ENCODE peak calls at places on chromosomes 11 and 22, in six cellular contexts. F, E, O, I, T and G are unnamed samples.

GRCh38 chr22:43047605-43048004 is 32.7 kb upstream of the PACSIN2 start:
- DNase-seq in F (no peak), E (no peak), O (no peak), I (no peak), T (no peak), G (no peak)

GRCh38 chr11:3164540-3165151 is 464 bp downstream of the OSBPL5 start:
- DNase-seq in F (no peak), E (no peak), O (no peak), I (no peak), T (no peak), G (no peak)

GRCh38 chr11:81707881-81708280 is 1025.8 kb downstream of the FAM181B start:
- DNase-seq in F (no peak), E (no peak), O (peak; percentile 17), I (no peak), T (no peak), G (no peak)

GRCh38 chr11:125990244-125990643 is 44.4 kb downstream of the VSIG10L2 start:
- DNase-seq in F (no peak), E (no peak), O (no peak), I (no peak), T (peak; percentile 75), G (no peak)

GRCh38 chr11:120184946-120185677 is 25.7 kb upstream of the OAF start:
- DNase-seq in F (no peak), E (no peak), O (no peak), I (no peak), T (no peak), G (no peak)

GRCh38 chr11:114762437-114762836 is 84.1 kb downstream of the NXPE2 start:
- DNase-seq in F (no peak), E (peak; percentile 51), O (peak; percentile 62), I (peak; percentile 25), T (peak; percentile 62), G (no peak)

GRCh38 chr22:42317691-42318547 is 47.5 kb upstream of the TCF20 start:
- DNase-seq in F (peak; percentile 87), E (no peak), O (peak; percentile 43), I (no peak), T (no peak), G (no peak)

GRCh38 chr11:64566042-64566914 is 24.7 kb upstream of the SLC22A12 start:
- DNase-seq in F (peak; percentile 80), E (no peak), O (peak; percentile 83), I (no peak), T (peak; percentile 81), G (no peak)

GRCh38 chr11:77401486-77402217 is 72.2 kb downstream of the PAK1 start:
- DNase-seq in F (peak; percentile 79), E (no peak), O (no peak), I (no peak), T (no peak), G (no peak)

GRCh38 chr22:17159504-17159951 is 451 bp upstream of the HDHD5 start:
- DNase-seq in F (peak; percentile 32), E (peak; percentile 32), O (no peak), I (peak; percentile 62), T (peak; percentile 56), G (peak; percentile 52)

GRCh38 chr22:25146311-25146710 is 53.3 kb upstream of the CRYBB3 start:
- DNase-seq in F (no peak), E (no peak), O (no peak), I (no peak), T (no peak), G (no peak)

GRCh38 chr22:43198936-43199335 is 12.0 kb upstream of the TTLL12 start:
- DNase-seq in F (no peak), E (no peak), O (no peak), I (no peak), T (no peak), G (no peak)

GRCh38 chr11:42524534-42525227 is 787.1 kb upstream of the API5 start:
- DNase-seq in F (peak; percentile 92), E (peak; percentile 43), O (peak; percentile 60), I (peak; percentile 67), T (peak; percentile 66), G (no peak)

GRCh38 chr11:126284829-126285228 is 1.9 kb downstream of the TIRAP start:
- DNase-seq in F (peak; percentile 91), E (peak; percentile 21), O (no peak), I (no peak), T (peak; percentile 94), G (peak; percentile 60)

GRCh38 chr11:134398079-134398444 is 14.0 kb downstream of the B3GAT1 start:
- DNase-seq in F (no peak), E (peak; percentile 10), O (no peak), I (peak; percentile 52), T (no peak), G (no peak)

GRCh38 chr11:43567396-43567975 is 113.1 kb upstream of the HSD17B12 start:
- DNase-seq in F (peak; percentile 23), E (peak; percentile 59), O (peak; percentile 69), I (no peak), T (peak; percentile 51), G (no peak)

GRCh38 chr11:24932110-24933000 is 435.5 kb downstream of the LUZP2 start:
- DNase-seq in F (peak; percentile 1), E (peak; percentile 1), O (no peak), I (no peak), T (no peak), G (no peak)

GRCh38 chr11:80993561-80993960 is 1552.7 kb upstream of the TENM4 start:
- DNase-seq in F (no peak), E (no peak), O (peak; percentile 8), I (no peak), T (peak; percentile 22), G (no peak)

GRCh38 chr11:3105791-3106735 is 48.8 kb upstream of the CARS1 start:
- DNase-seq in F (no peak), E (no peak), O (peak; percentile 19), I (no peak), T (no peak), G (no peak)

GRCh38 chr11:95764267-95764898 is 25.2 kb downstream of the FAM76B start:
- DNase-seq in F (peak; percentile 63), E (peak; percentile 29), O (peak; percentile 61), I (no peak), T (peak; percentile 76), G (no peak)

GRCh38 chr22:40485813-40486610 is 115.6 kb downstream of the SGSM3 start:
- DNase-seq in F (no peak), E (no peak), O (no peak), I (no peak), T (peak; percentile 63), G (no peak)

GRCh38 chr22:39024923-39025322 is 4.0 kb downstream of the APOBEC3D start:
- DNase-seq in F (no peak), E (no peak), O (no peak), I (no peak), T (no peak), G (no peak)

GRCh38 chr22:20654343-20655208 is 119.3 kb upstream of the SERPIND1 start:
- DNase-seq in F (no peak), E (no peak), O (no peak), I (no peak), T (no peak), G (no peak)

GRCh38 chr11:132959663-132960062 is 572.6 kb downstream of the OPCML start:
- DNase-seq in F (no peak), E (no peak), O (no peak), I (no peak), T (no peak), G (no peak)